ENCODE peak calls at places on chromosomes 12 and 14, in ten cellular contexts. G, B, A, Y, P, S, U, Q, E and F are unnamed samples.

GRCh38 chr14:81246561-81247270 is 26.0 kb upstream of the GTF2A1 start:
- DNase-seq in G (no peak), B (no peak), A (no peak), Y (no peak), P (peak), S (no peak), U (no peak), Q (no peak), E (no peak), F (no peak)

GRCh38 chr12:5388581-5389535 is 43.0 kb upstream of the NTF3 start:
- DNase-seq in G (no peak), B (no peak), A (no peak), Y (no peak), P (peak), S (no peak), U (no peak), Q (no peak), E (no peak), F (no peak)

GRCh38 chr12:10042167-10042566 is 11.7 kb downstream of the CLEC9A start:
- DNase-seq in G (no peak), B (no peak), A (no peak), Y (no peak), P (no peak), S (no peak), U (no peak), Q (no peak), E (no peak), F (no peak)

GRCh38 chr14:104164512-104164911 is 26.1 kb downstream of the KIF26A start:
- DNase-seq in G (no peak), B (no peak), A (no peak), Y (no peak), P (no peak), S (no peak), U (no peak), Q (no peak), E (no peak), F (no peak)

GRCh38 chr12:104620761-104621531 is 164.2 kb downstream of the CHST11 start:
- DNase-seq in G (no peak), B (no peak), A (no peak), Y (peak), P (no peak), S (no peak), U (no peak), Q (no peak), E (no peak), F (no peak)

GRCh38 chr14:48504921-48505320 is 829.5 kb upstream of the MDGA2 start:
- DNase-seq in G (no peak), B (no peak), A (no peak), Y (no peak), P (peak), S (no peak), U (no peak), Q (no peak), E (no peak), F (no peak)

GRCh38 chr14:75479770-75480600 is 42.3 kb upstream of the BATF start:
- DNase-seq in G (no peak), B (no peak), A (no peak), Y (no peak), P (no peak), S (no peak), U (no peak), Q (peak), E (no peak), F (no peak)

GRCh38 chr14:101973356-101973755 is 9.0 kb downstream of the DYNC1H1 start:
- DNase-seq in G (no peak), B (peak), A (no peak), Y (no peak), P (peak), S (no peak), U (no peak), Q (no peak), E (no peak), F (no peak)

GRCh38 chr12:104782296-104782695 is 175.8 kb downstream of the SLC41A2 start:
- DNase-seq in G (no peak), B (no peak), A (no peak), Y (no peak), P (no peak), S (no peak), U (no peak), Q (no peak), E (no peak), F (no peak)

GRCh38 chr12:74111688-74112360 is 425.8 kb upstream of the ATXN7L3B start:
- DNase-seq in G (no peak), B (peak), A (peak), Y (no peak), P (peak), S (no peak), U (no peak), Q (no peak), E (no peak), F (no peak)

GRCh38 chr14:22159049-22159448 is 430.0 kb downstream of the DAD1 start:
- DNase-seq in G (no peak), B (no peak), A (peak), Y (no peak), P (peak), S (no peak), U (peak), Q (no peak), E (no peak), F (no peak)

GRCh38 chr12:42140901-42141300 is 3.8 kb downstream of the GXYLT1 start:
- DNase-seq in G (no peak), B (peak), A (peak), Y (no peak), P (peak), S (no peak), U (no peak), Q (no peak), E (no peak), F (peak)

GRCh38 chr12:104163631-104164030 is 25.6 kb upstream of the NFYB start:
- DNase-seq in G (no peak), B (no peak), A (no peak), Y (no peak), P (peak), S (no peak), U (no peak), Q (no peak), E (no peak), F (no peak)

GRCh38 chr14:90168425-90169105 is 87.8 kb upstream of the PSMC1 start:
- DNase-seq in G (no peak), B (peak), A (peak), Y (peak), P (peak), S (no peak), U (no peak), Q (no peak), E (no peak), F (no peak)

GRCh38 chr14:68592948-68593347 is 199.9 kb downstream of the ZFP36L1 start:
- DNase-seq in G (no peak), B (no peak), A (no peak), Y (no peak), P (no peak), S (no peak), U (no peak), Q (peak), E (no peak), F (no peak)

GRCh38 chr14:71648725-71649124 is 283.5 kb upstream of the RGS6 start:
- DNase-seq in G (no peak), B (peak), A (no peak), Y (no peak), P (no peak), S (no peak), U (no peak), Q (no peak), E (no peak), F (no peak)

GRCh38 chr14:85142982-85143381 is 387.0 kb upstream of the FLRT2 start:
- DNase-seq in G (no peak), B (no peak), A (peak), Y (no peak), P (no peak), S (no peak), U (no peak), Q (no peak), E (no peak), F (no peak)

GRCh38 chr12:59595557-59596231 is at the start of gene SLC16A7:
- DNase-seq in G (peak), B (peak), A (peak), Y (peak), P (peak), S (peak), U (peak), Q (peak), E (peak), F (peak)

GRCh38 chr12:3607039-3607719 is 116.2 kb downstream of the PRMT8 start:
- DNase-seq in G (no peak), B (no peak), A (no peak), Y (no peak), P (no peak), S (no peak), U (no peak), Q (no peak), E (no peak), F (no peak)

GRCh38 chr12:69123909-69124638 is 115.3 kb upstream of the CPSF6 start:
- DNase-seq in G (no peak), B (no peak), A (no peak), Y (no peak), P (no peak), S (no peak), U (no peak), Q (no peak), E (no peak), F (no peak)

GRCh38 chr12:98737327-98737722 is 92.2 kb downstream of the APAF1 start:
- DNase-seq in G (no peak), B (no peak), A (no peak), Y (no peak), P (no peak), S (no peak), U (no peak), Q (no peak), E (no peak), F (no peak)

GRCh38 chr14:68687746-68688145 is 105.1 kb downstream of the ZFP36L1 start:
- DNase-seq in G (no peak), B (peak), A (peak), Y (peak), P (peak), S (no peak), U (no peak), Q (no peak), E (no peak), F (peak)

GRCh38 chr14:64542839-64543207 is 2.3 kb downstream of the HSPA2 start:
- DNase-seq in G (no peak), B (no peak), A (no peak), Y (no peak), P (no peak), S (no peak), U (no peak), Q (no peak), E (no peak), F (no peak)

GRCh38 chr12:100265732-100266131 is 1.1 kb downstream of the DEPDC4 start:
- DNase-seq in G (no peak), B (no peak), A (no peak), Y (no peak), P (no peak), S (no peak), U (no peak), Q (no peak), E (no peak), F (no peak)

GRCh38 chr12:100266163-100266801 is 597 bp downstream of the DEPDC4 start:
- DNase-seq in G (no peak), B (no peak), A (no peak), Y (no peak), P (no peak), S (no peak), U (no peak), Q (no peak), E (no peak), F (no peak)

GRCh38 chr12:100268835-100269564 is 2.0 kb downstream of the SCYL2 start:
- DNase-seq in G (no peak), B (peak), A (peak), Y (peak), P (no peak), S (no peak), U (no peak), Q (no peak), E (no peak), F (peak)

GRCh38 chr12:100267603-100268281 is 765 bp downstream of the SCYL2 start:
- DNase-seq in G (peak), B (peak), A (peak), Y (peak), P (peak), S (no peak), U (no peak), Q (peak), E (peak), F (peak)

GRCh38 chr12:100266802-100267602 is at the start of the genes DEPDC4 and SCYL2:
- DNase-seq in G (peak), B (peak), A (peak), Y (peak), P (peak), S (peak), U (peak), Q (peak), E (peak), F (peak)
- TF ChIP-seq CTCF in G (no peak), B (no peak), A (no peak), Y (peak), P (no peak), S (no peak), U (no peak), Q (no peak), E (no peak), F (no peak)

GRCh38 chr12:6950401-6950801 is 755 bp upstream of the PTPN6 start:
- DNase-seq in G (no peak), B (no peak), A (no peak), Y (no peak), P (no peak), S (peak), U (no peak), Q (no peak), E (no peak), F (no peak)

GRCh38 chr12:6952121-6952859 is 1.1 kb downstream of the PTPN6 start:
- DNase-seq in G (no peak), B (no peak), A (no peak), Y (no peak), P (no peak), S (no peak), U (no peak), Q (no peak), E (no peak), F (no peak)

GRCh38 chr12:6950944-6951540 is at the start of gene PTPN6:
- DNase-seq in G (peak), B (no peak), A (no peak), Y (no peak), P (no peak), S (no peak), U (no peak), Q (no peak), E (no peak), F (no peak)

GRCh38 chr12:6952860-6953416 is 1.8 kb downstream of the PTPN6 start:
- DNase-seq in G (no peak), B (no peak), A (no peak), Y (no peak), P (no peak), S (no peak), U (no peak), Q (no peak), E (no peak), F (no peak)

DNA sequence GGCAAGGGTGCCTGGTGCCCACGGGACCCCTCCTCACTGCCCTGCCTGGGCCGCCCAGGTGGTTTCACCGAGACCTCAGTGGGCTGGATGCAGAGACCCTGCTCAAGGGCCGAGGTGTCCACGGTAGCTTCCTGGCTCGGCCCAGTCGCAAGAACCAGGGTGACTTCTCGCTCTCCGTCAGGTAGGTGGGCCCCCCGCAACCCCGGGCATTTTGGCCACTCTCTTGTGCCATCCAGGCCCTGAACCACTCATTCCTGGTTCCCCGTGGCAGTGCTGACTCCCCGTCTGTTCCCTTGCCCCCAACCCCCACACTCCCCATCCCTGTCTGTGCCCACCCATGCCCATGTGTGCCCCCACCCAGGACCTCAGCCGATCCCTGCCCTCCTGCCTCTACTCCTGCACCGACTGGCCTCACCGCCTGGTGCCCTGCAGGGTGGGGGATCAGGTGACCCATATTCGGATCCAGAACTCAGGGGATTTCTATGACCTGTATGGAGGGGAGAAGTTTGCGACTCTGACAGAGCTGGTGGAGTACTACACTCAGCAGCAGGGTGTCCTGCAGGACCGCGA is 480 bp downstream of the PTPN6 start:
- DNase-seq in G (no peak), B (no peak), A (no peak), Y (no peak), P (no peak), S (no peak), U (no peak), Q (no peak), E (no peak), F (no peak)
- H3K4me3 ChIP-seq in G (peak), B (no peak), A (no peak), Y (no peak), P (no peak), S (peak), U (no peak), Q (peak), E (peak), F (no peak)

DNA sequence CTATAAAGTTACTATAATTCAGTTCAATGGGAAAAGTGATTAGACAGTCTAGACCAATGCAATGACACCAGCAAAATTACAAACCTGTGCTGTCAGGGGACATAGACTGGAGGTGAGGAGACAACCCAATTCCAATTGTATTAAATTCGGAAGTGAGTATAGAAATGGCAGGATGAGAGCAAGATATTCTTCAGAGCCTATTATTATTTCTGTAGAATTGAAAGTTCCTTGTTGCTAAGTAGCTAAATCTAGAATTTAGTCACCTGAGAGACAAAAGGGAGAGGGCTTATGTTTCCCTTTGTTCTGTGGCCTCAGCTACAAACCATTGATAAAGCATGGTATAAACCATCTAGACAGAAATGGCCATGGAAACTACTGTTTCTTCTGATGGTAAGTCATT is at the start of gene ADAM21:
- DNase-seq in G (no peak), B (no peak), A (no peak), Y (no peak), P (no peak), S (no peak), U (no peak), Q (no peak), E (no peak), F (no peak)
- TF ChIP-seq CTCF in G (no peak), B (no peak), A (no peak), Y (no peak), P (no peak), S (no peak), U (no peak), Q (no peak), E (no peak), F (no peak)

GRCh38 chr12:106588771-106589170 is 6.0 kb downstream of the RFX4 start:
- DNase-seq in G (no peak), B (no peak), A (no peak), Y (no peak), P (no peak), S (no peak), U (no peak), Q (no peak), E (no peak), F (no peak)

GRCh38 chr12:106585862-106586534 is 3.2 kb downstream of the RFX4 start:
- DNase-seq in G (no peak), B (no peak), A (no peak), Y (no peak), P (no peak), S (no peak), U (no peak), Q (no peak), E (no peak), F (peak)

GRCh38 chr12:106585237-106585834 is 2.5 kb downstream of the RFX4 start:
- DNase-seq in G (no peak), B (no peak), A (no peak), Y (no peak), P (no peak), S (no peak), U (no peak), Q (no peak), E (no peak), F (peak)

GRCh38 chr12:106586535-106586802 is 3.7 kb downstream of the RFX4 start:
- DNase-seq in G (no peak), B (no peak), A (no peak), Y (no peak), P (no peak), S (no peak), U (no peak), Q (no peak), E (no peak), F (no peak)

DNA sequence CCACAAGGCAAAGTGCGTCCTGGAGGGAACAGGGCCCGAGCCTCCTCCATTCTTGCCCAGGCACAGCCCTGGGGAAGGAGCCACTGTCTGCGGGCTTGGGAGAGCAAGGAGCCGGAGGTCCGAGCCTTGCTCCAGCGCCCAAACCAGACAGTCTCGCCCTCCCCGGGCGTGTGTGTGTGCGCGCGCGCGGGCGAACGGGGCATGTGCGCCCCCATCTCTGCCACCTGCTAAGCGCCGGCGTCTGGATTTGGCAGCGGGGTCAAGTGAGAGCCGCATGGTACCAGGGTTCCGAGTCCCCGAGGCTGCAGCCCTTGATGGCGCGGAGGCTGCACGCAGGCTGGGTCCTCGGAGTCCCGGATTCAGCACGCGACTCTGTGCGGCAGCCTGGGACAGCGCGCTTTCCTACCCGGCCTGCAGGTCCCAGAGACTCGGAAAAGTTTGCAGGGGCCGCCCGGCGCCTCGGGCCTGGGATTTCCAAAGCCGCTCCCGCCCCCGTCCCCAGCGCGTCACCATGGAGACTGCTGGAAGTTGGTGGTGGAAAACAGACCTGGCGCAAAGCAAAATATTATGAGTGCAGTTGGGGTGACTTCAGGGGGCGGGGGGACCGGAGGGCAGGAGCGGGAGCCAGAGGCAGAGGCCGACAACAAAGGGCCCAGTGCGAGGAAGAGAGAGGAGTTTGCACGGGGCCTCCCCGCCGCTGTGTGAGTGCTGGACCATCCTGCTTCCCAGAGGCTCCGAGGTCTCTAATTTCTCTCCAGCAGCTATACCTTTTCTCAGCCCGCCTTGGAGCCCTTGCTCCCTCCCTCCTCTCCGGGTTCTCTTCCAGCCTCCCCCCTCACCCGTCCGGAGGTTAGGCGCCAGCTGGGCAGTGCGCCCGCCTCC is 4.2 kb downstream of the RFX4 start:
- DNase-seq in G (no peak), B (no peak), A (no peak), Y (no peak), P (no peak), S (no peak), U (no peak), Q (no peak), E (no peak), F (no peak)
- H3K4me3 ChIP-seq in G (peak), B (no peak), A (no peak), Y (no peak), P (no peak), S (peak), U (peak), Q (peak), E (no peak), F (no peak)

DNA sequence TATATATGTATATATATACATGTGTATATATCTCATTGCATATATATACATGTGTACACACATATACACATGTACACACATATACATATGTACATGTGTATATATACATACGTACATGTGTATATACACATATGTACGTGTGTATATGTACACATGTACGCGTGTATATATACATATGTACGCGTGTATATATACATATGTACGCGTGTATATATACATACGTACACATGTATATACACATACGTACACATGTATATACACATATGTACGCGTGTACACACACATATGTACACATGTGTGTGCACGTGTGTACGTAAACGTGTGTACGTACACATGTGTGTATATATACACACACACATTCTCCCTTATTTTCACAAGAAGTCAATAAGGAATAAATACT is 141.6 kb upstream of the TMCC3 start:
- DNase-seq in G (no peak), B (no peak), A (no peak), Y (no peak), P (no peak), S (no peak), U (no peak), Q (no peak), E (no peak), F (no peak)
- TF ChIP-seq CTCF in G (no peak), B (no peak), A (no peak), Y (no peak), P (no peak), S (no peak), U (no peak), Q (no peak), E (no peak), F (no peak)

GRCh38 chr12:6644257-6644596 is 3.0 kb downstream of the ACRBP start:
- DNase-seq in G (no peak), B (no peak), A (no peak), Y (no peak), P (no peak), S (no peak), U (no peak), Q (no peak), E (no peak), F (no peak)
- H3K4me3 ChIP-seq in G (no peak), B (no peak), A (no peak), Y (no peak), P (no peak), S (no peak), U (no peak), Q (no peak), E (no peak), F (no peak)

GRCh38 chr12:51238510-51239334 is at the start of gene DAZAP2:
- DNase-seq in G (peak), B (peak), A (peak), Y (peak), P (peak), S (peak), U (peak), Q (peak), E (peak), F (peak)
- TF ChIP-seq CTCF in G (no peak), B (no peak), A (no peak), Y (peak), P (peak), S (peak), U (peak), Q (no peak), E (peak), F (no peak)